ENCODE peak calls at places on chromosome 10, in seven cellular contexts. T is fibroblast of pulmonary artery, G is astrocyte of the spinal cord, D is Daoy, Z is NCI-H345, W is IMR-90, N is spleen. Y is an unnamed sample.
A peak's percentile ranks its signal among the peaks of the same experiment; 100 is the strongest.

GRCh38 chr10:105837951-105838350 is 1196.9 kb downstream of the SORCS3 start:
- DNase-seq in T (peak; percentile 39), G (peak; percentile 34), D (no peak), Z (no peak), W (no peak), N (no peak), Y (no peak)

GRCh38 chr10:9926003-9926402 is 1091.7 kb upstream of the CELF2 start:
- DNase-seq in T (no peak), G (no peak), D (no peak), Z (no peak), W (no peak), N (no peak), Y (no peak)

GRCh38 chr10:123809632-123810031 is 82.0 kb downstream of the CPXM2 start:
- DNase-seq in T (no peak), G (no peak), D (no peak), Z (no peak), W (no peak), N (no peak), Y (no peak)

GRCh38 chr10:110404374-110404773 is 93.3 kb upstream of the DUSP5 start:
- DNase-seq in T (no peak), G (no peak), D (no peak), Z (no peak), W (no peak), N (no peak), Y (no peak)

GRCh38 chr10:114399576-114399975 is 4.7 kb downstream of the AFAP1L2 start:
- DNase-seq in T (no peak), G (no peak), D (no peak), Z (no peak), W (no peak), N (no peak), Y (no peak)

GRCh38 chr10:101267336-101267735 is 38.1 kb upstream of the LBX1 start:
- DNase-seq in T (no peak), G (no peak), D (no peak), Z (no peak), W (no peak), N (no peak), Y (no peak)

GRCh38 chr10:49651039-49651835 is 28.2 kb upstream of the C10orf53 start:
- DNase-seq in T (no peak), G (no peak), D (no peak), Z (no peak), W (no peak), N (no peak), Y (no peak)

GRCh38 chr10:70785190-70785589 is at the start of gene TBATA:
- DNase-seq in T (no peak), G (no peak), D (peak; percentile 15), Z (no peak), W (no peak), N (no peak), Y (no peak)

GRCh38 chr10:14123066-14123465 is 207.7 kb downstream of the FRMD4A start:
- DNase-seq in T (no peak), G (no peak), D (no peak), Z (no peak), W (no peak), N (no peak), Y (no peak)

GRCh38 chr10:69475433-69475830 is 24.2 kb downstream of the TSPAN15 start:
- DNase-seq in T (peak; percentile 11), G (no peak), D (no peak), Z (no peak), W (no peak), N (no peak), Y (no peak)

GRCh38 chr10:21525367-21526183 is at the start of gene SKIDA1:
- DNase-seq in T (peak; percentile 92), G (peak; percentile 95), D (peak; percentile 83), Z (peak; percentile 65), W (peak; percentile 86), N (peak; percentile 93), Y (peak; percentile 87)

GRCh38 chr10:73906524-73907447 is 4.1 kb upstream of the PLAU start:
- DNase-seq in T (peak; percentile 99), G (peak; percentile 99), D (peak; percentile 96), Z (no peak), W (peak; percentile 100), N (no peak), Y (peak; percentile 73)

GRCh38 chr10:13612654-13613373 is 26.0 kb downstream of the PRPF18 start:
- DNase-seq in T (no peak), G (no peak), D (no peak), Z (no peak), W (no peak), N (no peak), Y (no peak)

GRCh38 chr10:13239923-13240322 is 5.7 kb upstream of the UCMA start:
- DNase-seq in T (no peak), G (no peak), D (no peak), Z (no peak), W (no peak), N (no peak), Y (no peak)

GRCh38 chr10:21519981-21520436 is 5.5 kb downstream of the SKIDA1 start:
- DNase-seq in T (peak; percentile 78), G (peak; percentile 86), D (peak; percentile 39), Z (no peak), W (peak; percentile 84), N (no peak), Y (peak; percentile 82)

GRCh38 chr10:97631098-97631497 is 2.2 kb downstream of the MORN4 start:
- DNase-seq in T (no peak), G (no peak), D (no peak), Z (no peak), W (peak; percentile 86), N (no peak), Y (no peak)

GRCh38 chr10:48358162-48358561 is 51.7 kb downstream of the MAPK8 start:
- DNase-seq in T (no peak), G (no peak), D (no peak), Z (no peak), W (no peak), N (no peak), Y (no peak)

GRCh38 chr10:30178565-30178964 is 119.2 kb upstream of the JCAD start:
- DNase-seq in T (peak; percentile 92), G (peak; percentile 46), D (no peak), Z (no peak), W (peak; percentile 91), N (no peak), Y (no peak)

GRCh38 chr10:97016728-97017473 is 168.9 kb downstream of the SLIT1 start:
- DNase-seq in T (no peak), G (no peak), D (peak; percentile 56), Z (no peak), W (no peak), N (no peak), Y (no peak)

GRCh38 chr10:6140141-6140841 is 51.5 kb downstream of the RBM17 start:
- DNase-seq in T (no peak), G (no peak), D (no peak), Z (no peak), W (no peak), N (peak; percentile 87), Y (peak; percentile 62)

GRCh38 chr10:91251430-91252056 is 31.1 kb downstream of the PCGF5 start:
- DNase-seq in T (peak; percentile 75), G (peak; percentile 63), D (peak; percentile 37), Z (peak; percentile 43), W (peak; percentile 62), N (peak; percentile 16), Y (peak; percentile 79)

GRCh38 chr10:93458821-93459257 is 23.3 kb downstream of the MYOF start:
- DNase-seq in T (peak; percentile 99), G (peak; percentile 100), D (peak; percentile 98), Z (no peak), W (peak; percentile 100), N (no peak), Y (peak; percentile 99)

GRCh38 chr10:33327750-33328149 is 6.7 kb downstream of the NRP1 start:
- DNase-seq in T (no peak), G (no peak), D (no peak), Z (peak; percentile 12), W (peak; percentile 47), N (no peak), Y (peak; percentile 59)

GRCh38 chr10:79402951-79403350 is 42.5 kb downstream of the ZCCHC24 start:
- DNase-seq in T (no peak), G (no peak), D (no peak), Z (no peak), W (no peak), N (peak; percentile 47), Y (no peak)

GRCh38 chr10:44975487-44976331 is 2.9 kb downstream of the DEPP1 start:
- DNase-seq in T (peak; percentile 82), G (peak; percentile 81), D (peak; percentile 72), Z (peak; percentile 69), W (peak; percentile 76), N (peak; percentile 75), Y (peak; percentile 92)

GRCh38 chr10:13613519-13613918 is 26.8 kb downstream of the PRPF18 start:
- DNase-seq in T (peak; percentile 74), G (peak; percentile 63), D (peak; percentile 11), Z (no peak), W (peak; percentile 68), N (no peak), Y (peak; percentile 72)

GRCh38 chr10:48257407-48257961 is 17.0 kb downstream of the FRMPD2 start:
- DNase-seq in T (no peak), G (no peak), D (no peak), Z (no peak), W (no peak), N (no peak), Y (no peak)

GRCh38 chr10:127945948-127946347 is 39.0 kb downstream of the PTPRE start:
- DNase-seq in T (no peak), G (no peak), D (no peak), Z (no peak), W (no peak), N (no peak), Y (no peak)

GRCh38 chr10:70749756-70750155 is 35.4 kb downstream of the TBATA start:
- DNase-seq in T (no peak), G (no peak), D (no peak), Z (no peak), W (no peak), N (peak; percentile 50), Y (no peak)

Y was measured in dermis blood vessel endothelial cell.